ENCODE peak calls at places on chromosomes 16 and 17, in six cellular contexts. Z, O, T, X, L and E are unnamed samples.

GRCh38 chr16:49980166-49980565 is 44.9 kb upstream of the CNEP1R1 start:
- DNase-seq in Z (no peak), O (peak; percentile 5), T (no peak), X (no peak), L (no peak), E (no peak)

GRCh38 chr16:66130296-66130910 is 236.1 kb upstream of the CDH5 start:
- DNase-seq in Z (no peak), O (no peak), T (no peak), X (no peak), L (no peak), E (no peak)

GRCh38 chr17:61599608-61600007 is 8.6 kb upstream of the NACA2 start:
- DNase-seq in Z (no peak), O (no peak), T (no peak), X (no peak), L (no peak), E (no peak)

GRCh38 chr17:65594585-65594940 is 33.1 kb upstream of the AXIN2 start:
- DNase-seq in Z (no peak), O (no peak), T (no peak), X (no peak), L (no peak), E (no peak)

GRCh38 chr17:83124871-83125514 is 45.6 kb downstream of the METRNL start:
- DNase-seq in Z (no peak), O (no peak), T (no peak), X (no peak), L (peak; percentile 72), E (peak; percentile 59)

GRCh38 chr17:78965369-78965982 is 14.2 kb downstream of the LGALS3BP start:
- DNase-seq in Z (no peak), O (no peak), T (peak; percentile 44), X (no peak), L (peak; percentile 76), E (no peak)

GRCh38 chr17:17524091-17524490 is 27.9 kb upstream of the RASD1 start:
- DNase-seq in Z (no peak), O (no peak), T (no peak), X (peak; percentile 1), L (no peak), E (no peak)

GRCh38 chr17:80888276-80889160 is 103.1 kb upstream of the CHMP6 start:
- DNase-seq in Z (no peak), O (no peak), T (no peak), X (peak; percentile 9), L (no peak), E (no peak)

GRCh38 chr16:5077304-5077703 is 5.7 kb downstream of the ALG1 start:
- DNase-seq in Z (no peak), O (no peak), T (no peak), X (no peak), L (no peak), E (no peak)

GRCh38 chr17:51044964-51045363 is 75.7 kb downstream of the SPAG9 start:
- DNase-seq in Z (no peak), O (no peak), T (no peak), X (no peak), L (peak; percentile 76), E (no peak)

GRCh38 chr16:88784074-88784855 is 755 bp downstream of the PIEZO1 start:
- DNase-seq in Z (peak; percentile 42), O (peak; percentile 77), T (peak; percentile 75), X (peak; percentile 70), L (peak; percentile 38), E (no peak)